ENCODE peak calls at places on chromosomes 12 and 14, in nine cellular contexts. One of them, this sample, is unnamed.

GRCh38 chr14:98249057-98249456 is 1022.9 kb downstream of the BCL11B start:
- DNase-seq in upper lobe of right lung: no peak
- DNase-seq in AG04450: no peak
- DNase-seq in fibroblast of lung: no peak
- DNase-seq in thyroid gland: no peak
- DNase-seq in ovary: no peak
- DNase-seq in psoas muscle: no peak
- DNase-seq in uterus: no peak
- DNase-seq in substantia nigra: no peak
- DNase-seq in this sample: no peak

GRCh38 chr12:2495452-2496112 is 299.2 kb upstream of the FKBP4 start:
- DNase-seq in psoas muscle: no peak
- DNase-seq in uterus: no peak
- DNase-seq in AG04450: no peak
- DNase-seq in ovary: no peak
- DNase-seq in thyroid gland: no peak
- DNase-seq in substantia nigra: no peak
- DNase-seq in fibroblast of lung: no peak
- DNase-seq in upper lobe of right lung: no peak
- DNase-seq in this sample: no peak

GRCh38 chr14:53470351-53471043 is 317.4 kb upstream of the DDHD1 start:
- DNase-seq in thyroid gland: peak
- DNase-seq in uterus: no peak
- DNase-seq in fibroblast of lung: peak
- DNase-seq in psoas muscle: peak
- DNase-seq in ovary: no peak
- DNase-seq in upper lobe of right lung: no peak
- DNase-seq in AG04450: peak
- DNase-seq in substantia nigra: no peak
- DNase-seq in this sample: no peak

GRCh38 chr14:68734231-68734732 is 58.6 kb downstream of the ZFP36L1 start:
- DNase-seq in substantia nigra: no peak
- DNase-seq in thyroid gland: no peak
- DNase-seq in uterus: no peak
- DNase-seq in upper lobe of right lung: no peak
- DNase-seq in AG04450: no peak
- DNase-seq in ovary: no peak
- DNase-seq in fibroblast of lung: no peak
- DNase-seq in psoas muscle: no peak
- DNase-seq in this sample: no peak

GRCh38 chr14:61774861-61775260 is 12.6 kb downstream of the SNAPC1 start:
- DNase-seq in substantia nigra: no peak
- DNase-seq in uterus: no peak
- DNase-seq in psoas muscle: no peak
- DNase-seq in fibroblast of lung: no peak
- DNase-seq in ovary: no peak
- DNase-seq in thyroid gland: no peak
- DNase-seq in upper lobe of right lung: no peak
- DNase-seq in AG04450: no peak
- DNase-seq in this sample: no peak

GRCh38 chr14:52369305-52369781 is 55.2 kb downstream of the PTGER2 start:
- DNase-seq in substantia nigra: no peak
- DNase-seq in AG04450: no peak
- DNase-seq in uterus: no peak
- DNase-seq in psoas muscle: peak
- DNase-seq in ovary: peak
- DNase-seq in upper lobe of right lung: no peak
- DNase-seq in thyroid gland: no peak
- DNase-seq in fibroblast of lung: peak
- DNase-seq in this sample: no peak

GRCh38 chr14:90968025-90968424 is 92.4 kb downstream of the RPS6KA5 start:
- DNase-seq in uterus: no peak
- DNase-seq in fibroblast of lung: peak
- DNase-seq in psoas muscle: no peak
- DNase-seq in ovary: no peak
- DNase-seq in upper lobe of right lung: no peak
- DNase-seq in AG04450: no peak
- DNase-seq in substantia nigra: no peak
- DNase-seq in thyroid gland: no peak
- DNase-seq in this sample: no peak

GRCh38 chr12:51813931-51814310 is 34.6 kb downstream of the FIGNL2 start:
- DNase-seq in upper lobe of right lung: no peak
- DNase-seq in fibroblast of lung: no peak
- DNase-seq in thyroid gland: no peak
- DNase-seq in psoas muscle: no peak
- DNase-seq in uterus: no peak
- DNase-seq in AG04450: no peak
- DNase-seq in substantia nigra: no peak
- DNase-seq in ovary: no peak
- DNase-seq in this sample: no peak

GRCh38 chr14:32514236-32514635 is 185.1 kb downstream of the AKAP6 start:
- DNase-seq in AG04450: no peak
- DNase-seq in upper lobe of right lung: no peak
- DNase-seq in fibroblast of lung: peak
- DNase-seq in psoas muscle: no peak
- DNase-seq in uterus: no peak
- DNase-seq in substantia nigra: no peak
- DNase-seq in thyroid gland: no peak
- DNase-seq in ovary: no peak
- DNase-seq in this sample: no peak

GRCh38 chr12:3315201-3315661 is 175.8 kb upstream of the PRMT8 start:
- DNase-seq in fibroblast of lung: peak
- DNase-seq in upper lobe of right lung: no peak
- DNase-seq in AG04450: peak
- DNase-seq in substantia nigra: no peak
- DNase-seq in ovary: peak
- DNase-seq in uterus: peak
- DNase-seq in thyroid gland: peak
- DNase-seq in psoas muscle: peak
- DNase-seq in this sample: no peak

GRCh38 chr14:88668448-88669116 is 105.7 kb downstream of the ZC3H14 start:
- DNase-seq in thyroid gland: no peak
- DNase-seq in ovary: no peak
- DNase-seq in psoas muscle: no peak
- DNase-seq in fibroblast of lung: no peak
- DNase-seq in AG04450: no peak
- DNase-seq in upper lobe of right lung: no peak
- DNase-seq in uterus: no peak
- DNase-seq in substantia nigra: no peak
- DNase-seq in this sample: no peak

GRCh38 chr12:19410211-19410610 is 29.1 kb upstream of the AEBP2 start:
- DNase-seq in AG04450: no peak
- DNase-seq in upper lobe of right lung: no peak
- DNase-seq in psoas muscle: no peak
- DNase-seq in substantia nigra: no peak
- DNase-seq in thyroid gland: no peak
- DNase-seq in fibroblast of lung: no peak
- DNase-seq in uterus: no peak
- DNase-seq in ovary: no peak
- DNase-seq in this sample: no peak

GRCh38 chr12:104091136-104091535 is 26.8 kb downstream of the HCFC2 start:
- DNase-seq in psoas muscle: no peak
- DNase-seq in thyroid gland: no peak
- DNase-seq in substantia nigra: no peak
- DNase-seq in upper lobe of right lung: no peak
- DNase-seq in fibroblast of lung: no peak
- DNase-seq in ovary: no peak
- DNase-seq in AG04450: no peak
- DNase-seq in uterus: no peak
- DNase-seq in this sample: no peak

GRCh38 chr12:12909995-12910391 is 18.6 kb downstream of the GPRC5A start:
- DNase-seq in upper lobe of right lung: no peak
- DNase-seq in AG04450: no peak
- DNase-seq in substantia nigra: no peak
- DNase-seq in fibroblast of lung: peak
- DNase-seq in psoas muscle: no peak
- DNase-seq in ovary: peak
- DNase-seq in uterus: peak
- DNase-seq in thyroid gland: no peak
- DNase-seq in this sample: no peak

GRCh38 chr14:95524706-95525512 is 8.5 kb upstream of the SYNE3 start:
- DNase-seq in AG04450: no peak
- DNase-seq in fibroblast of lung: no peak
- DNase-seq in uterus: no peak
- DNase-seq in substantia nigra: no peak
- DNase-seq in psoas muscle: no peak
- DNase-seq in upper lobe of right lung: no peak
- DNase-seq in thyroid gland: no peak
- DNase-seq in ovary: no peak
- DNase-seq in this sample: no peak

GRCh38 chr14:69696633-69697557 is 70.0 kb upstream of the SRSF5 start:
- DNase-seq in AG04450: no peak
- DNase-seq in fibroblast of lung: no peak
- DNase-seq in ovary: no peak
- DNase-seq in psoas muscle: no peak
- DNase-seq in uterus: no peak
- DNase-seq in thyroid gland: peak
- DNase-seq in upper lobe of right lung: no peak
- DNase-seq in substantia nigra: no peak
- DNase-seq in this sample: no peak

GRCh38 chr14:80839743-80840142 is 101.8 kb downstream of the CEP128 start:
- DNase-seq in psoas muscle: no peak
- DNase-seq in AG04450: no peak
- DNase-seq in substantia nigra: no peak
- DNase-seq in upper lobe of right lung: no peak
- DNase-seq in uterus: no peak
- DNase-seq in fibroblast of lung: no peak
- DNase-seq in thyroid gland: no peak
- DNase-seq in ovary: no peak
- DNase-seq in this sample: no peak

GRCh38 chr12:108307006-108307405 is 32.1 kb downstream of the CMKLR1 start:
- DNase-seq in fibroblast of lung: peak
- DNase-seq in uterus: no peak
- DNase-seq in thyroid gland: no peak
- DNase-seq in AG04450: no peak
- DNase-seq in psoas muscle: no peak
- DNase-seq in ovary: no peak
- DNase-seq in upper lobe of right lung: no peak
- DNase-seq in substantia nigra: peak
- DNase-seq in this sample: no peak

GRCh38 chr14:62234849-62235248 is 472.6 kb downstream of the SNAPC1 start:
- DNase-seq in uterus: no peak
- DNase-seq in thyroid gland: no peak
- DNase-seq in ovary: no peak
- DNase-seq in upper lobe of right lung: no peak
- DNase-seq in psoas muscle: no peak
- DNase-seq in fibroblast of lung: no peak
- DNase-seq in substantia nigra: no peak
- DNase-seq in AG04450: no peak
- DNase-seq in this sample: no peak

GRCh38 chr12:57145460-57146059 is 1.9 kb downstream of the LRP1-AS start:
- DNase-seq in substantia nigra: peak
- DNase-seq in AG04450: no peak
- DNase-seq in psoas muscle: no peak
- DNase-seq in upper lobe of right lung: no peak
- DNase-seq in ovary: no peak
- DNase-seq in fibroblast of lung: no peak
- DNase-seq in thyroid gland: no peak
- DNase-seq in uterus: no peak
- DNase-seq in this sample: peak
- H3K27ac ChIP-seq in substantia nigra: peak
- H3K27ac ChIP-seq in AG04450: peak
- H3K27ac ChIP-seq in psoas muscle: peak
- H3K27ac ChIP-seq in upper lobe of right lung: peak
- H3K27ac ChIP-seq in ovary: peak
- H3K27ac ChIP-seq in fibroblast of lung: no peak
- H3K27ac ChIP-seq in thyroid gland: no peak
- H3K27ac ChIP-seq in uterus: peak
- H3K27ac ChIP-seq in this sample: peak

GRCh38 chr14:105151838-105152793 is 16.5 kb downstream of the JAG2 start:
- DNase-seq in fibroblast of lung: no peak
- DNase-seq in uterus: no peak
- DNase-seq in substantia nigra: no peak
- DNase-seq in ovary: no peak
- DNase-seq in AG04450: no peak
- DNase-seq in thyroid gland: no peak
- DNase-seq in upper lobe of right lung: no peak
- DNase-seq in psoas muscle: peak
- DNase-seq in this sample: no peak
- H3K27ac ChIP-seq in fibroblast of lung: no peak
- H3K27ac ChIP-seq in uterus: peak
- H3K27ac ChIP-seq in substantia nigra: no peak
- H3K27ac ChIP-seq in ovary: no peak
- H3K27ac ChIP-seq in AG04450: no peak
- H3K27ac ChIP-seq in thyroid gland: no peak
- H3K27ac ChIP-seq in upper lobe of right lung: peak
- H3K27ac ChIP-seq in psoas muscle: peak
- H3K27ac ChIP-seq in this sample: peak

GRCh38 chr14:105168093-105168420 is 519 bp downstream of the JAG2 start:
- DNase-seq in substantia nigra: no peak
- DNase-seq in ovary: no peak
- DNase-seq in uterus: no peak
- DNase-seq in psoas muscle: no peak
- DNase-seq in AG04450: no peak
- DNase-seq in upper lobe of right lung: no peak
- DNase-seq in fibroblast of lung: no peak
- DNase-seq in thyroid gland: no peak
- DNase-seq in this sample: no peak

GRCh38 chr14:105169776-105170655 is 1.4 kb upstream of the JAG2 start:
- DNase-seq in ovary: no peak
- DNase-seq in upper lobe of right lung: no peak
- DNase-seq in uterus: no peak
- DNase-seq in AG04450: no peak
- DNase-seq in thyroid gland: no peak
- DNase-seq in substantia nigra: no peak
- DNase-seq in psoas muscle: no peak
- DNase-seq in fibroblast of lung: no peak
- DNase-seq in this sample: no peak

GRCh38 chr14:105168979-105169507 is 467 bp upstream of the JAG2 start:
- DNase-seq in substantia nigra: no peak
- DNase-seq in fibroblast of lung: no peak
- DNase-seq in psoas muscle: no peak
- DNase-seq in upper lobe of right lung: no peak
- DNase-seq in uterus: no peak
- DNase-seq in AG04450: no peak
- DNase-seq in ovary: no peak
- DNase-seq in thyroid gland: no peak
- DNase-seq in this sample: no peak

GRCh38 chr14:105167303-105168092 is 1.1 kb downstream of the JAG2 start:
- DNase-seq in substantia nigra: no peak
- DNase-seq in psoas muscle: no peak
- DNase-seq in AG04450: no peak
- DNase-seq in upper lobe of right lung: no peak
- DNase-seq in uterus: no peak
- DNase-seq in fibroblast of lung: no peak
- DNase-seq in thyroid gland: peak
- DNase-seq in ovary: no peak
- DNase-seq in this sample: no peak

GRCh38 chr14:105168496-105168978 is at the start of gene JAG2:
- DNase-seq in ovary: no peak
- DNase-seq in uterus: no peak
- DNase-seq in fibroblast of lung: no peak
- DNase-seq in AG04450: no peak
- DNase-seq in psoas muscle: peak
- DNase-seq in substantia nigra: peak
- DNase-seq in upper lobe of right lung: peak
- DNase-seq in thyroid gland: peak
- DNase-seq in this sample: no peak
- H3K27ac ChIP-seq in ovary: no peak
- H3K27ac ChIP-seq in uterus: no peak
- H3K27ac ChIP-seq in fibroblast of lung: no peak
- H3K27ac ChIP-seq in AG04450: no peak
- H3K27ac ChIP-seq in psoas muscle: peak
- H3K27ac ChIP-seq in substantia nigra: no peak
- H3K27ac ChIP-seq in upper lobe of right lung: no peak
- H3K27ac ChIP-seq in thyroid gland: no peak
- H3K27ac ChIP-seq in this sample: no peak

GRCh38 chr14:100566119-100566518 is 21.1 kb downstream of the BEGAIN start:
- DNase-seq in psoas muscle: no peak
- DNase-seq in thyroid gland: no peak
- DNase-seq in fibroblast of lung: no peak
- DNase-seq in upper lobe of right lung: no peak
- DNase-seq in AG04450: no peak
- DNase-seq in substantia nigra: peak
- DNase-seq in ovary: no peak
- DNase-seq in uterus: no peak
- DNase-seq in this sample: no peak
- H3K27ac ChIP-seq in psoas muscle: no peak
- H3K27ac ChIP-seq in thyroid gland: no peak
- H3K27ac ChIP-seq in fibroblast of lung: no peak
- H3K27ac ChIP-seq in upper lobe of right lung: no peak
- H3K27ac ChIP-seq in AG04450: no peak
- H3K27ac ChIP-seq in substantia nigra: no peak
- H3K27ac ChIP-seq in ovary: no peak
- H3K27ac ChIP-seq in uterus: no peak
- H3K27ac ChIP-seq in this sample: no peak